ENCODE peak calls at places on chromosomes 2 and 18, in eight cellular contexts. One of them, this sample, is unnamed. For H3K27me3, the result is how much of the 10 kb centered on the place peaks cover.

GRCh38 chr18:43661570-43661969 is 384.3 kb upstream of the SYT4 start:
- DNase-seq in lower lobe of right lung: no peak
- DNase-seq in HCT116: no peak
- DNase-seq in dorsolateral prefrontal cortex: no peak
- DNase-seq in AG04450: peak
- DNase-seq in HepG2: peak
- DNase-seq in stomach: no peak
- DNase-seq in ovary: no peak
- DNase-seq in this sample: no peak

GRCh38 chr2:138949517-138949916 is 169.3 kb upstream of the NXPH2 start:
- DNase-seq in lower lobe of right lung: no peak
- DNase-seq in HCT116: peak
- DNase-seq in dorsolateral prefrontal cortex: no peak
- DNase-seq in AG04450: no peak
- DNase-seq in HepG2: no peak
- DNase-seq in stomach: no peak
- DNase-seq in ovary: no peak
- DNase-seq in this sample: no peak

GRCh38 chr2:205060269-205060668 is 515.0 kb downstream of the PARD3B start:
- DNase-seq in lower lobe of right lung: no peak
- DNase-seq in HCT116: no peak
- DNase-seq in dorsolateral prefrontal cortex: no peak
- DNase-seq in AG04450: peak
- DNase-seq in HepG2: no peak
- DNase-seq in stomach: no peak
- DNase-seq in ovary: no peak
- DNase-seq in this sample: no peak

GRCh38 chr18:50042611-50043010 is 152.3 kb downstream of the MYO5B start:
- DNase-seq in lower lobe of right lung: no peak
- DNase-seq in HCT116: no peak
- DNase-seq in dorsolateral prefrontal cortex: no peak
- DNase-seq in AG04450: no peak
- DNase-seq in HepG2: no peak
- DNase-seq in stomach: no peak
- DNase-seq in ovary: no peak
- DNase-seq in this sample: no peak

GRCh38 chr18:60755134-60755533 is 382.6 kb upstream of the MC4R start:
- DNase-seq in lower lobe of right lung: no peak
- DNase-seq in HCT116: no peak
- DNase-seq in dorsolateral prefrontal cortex: no peak
- DNase-seq in AG04450: no peak
- DNase-seq in HepG2: no peak
- DNase-seq in stomach: no peak
- DNase-seq in ovary: no peak
- DNase-seq in this sample: no peak

GRCh38 chr2:192307530-192307929 is 112.8 kb upstream of the TMEFF2 start:
- DNase-seq in lower lobe of right lung: no peak
- DNase-seq in HCT116: no peak
- DNase-seq in dorsolateral prefrontal cortex: no peak
- DNase-seq in AG04450: no peak
- DNase-seq in HepG2: no peak
- DNase-seq in stomach: no peak
- DNase-seq in ovary: no peak
- DNase-seq in this sample: no peak

GRCh38 chr2:234996467-234997270 is 44.9 kb downstream of the SH3BP4 start:
- DNase-seq in lower lobe of right lung: no peak
- DNase-seq in HCT116: no peak
- DNase-seq in dorsolateral prefrontal cortex: no peak
- DNase-seq in AG04450: peak
- DNase-seq in HepG2: peak
- DNase-seq in stomach: no peak
- DNase-seq in ovary: no peak
- DNase-seq in this sample: no peak

GRCh38 chr2:166157578-166157977 is 29.8 kb upstream of the SCN1A start:
- DNase-seq in lower lobe of right lung: no peak
- DNase-seq in HCT116: no peak
- DNase-seq in dorsolateral prefrontal cortex: no peak
- DNase-seq in AG04450: no peak
- DNase-seq in HepG2: no peak
- DNase-seq in stomach: no peak
- DNase-seq in ovary: no peak
- DNase-seq in this sample: no peak

GRCh38 chr2:40458271-40458794 is 6.4 kb upstream of the SLC8A1 start:
- DNase-seq in lower lobe of right lung: no peak
- DNase-seq in HCT116: no peak
- DNase-seq in dorsolateral prefrontal cortex: no peak
- DNase-seq in AG04450: no peak
- DNase-seq in HepG2: no peak
- DNase-seq in stomach: no peak
- DNase-seq in ovary: no peak
- DNase-seq in this sample: no peak

GRCh38 chr2:240401308-240401707 is 34.2 kb upstream of the GPC1 start:
- DNase-seq in lower lobe of right lung: no peak
- DNase-seq in HCT116: no peak
- DNase-seq in dorsolateral prefrontal cortex: no peak
- DNase-seq in AG04450: no peak
- DNase-seq in HepG2: no peak
- DNase-seq in stomach: peak
- DNase-seq in ovary: peak
- DNase-seq in this sample: no peak

GRCh38 chr2:215664847-215665525 is 229.1 kb upstream of the FN1 start:
- DNase-seq in lower lobe of right lung: no peak
- DNase-seq in HCT116: peak
- DNase-seq in dorsolateral prefrontal cortex: no peak
- DNase-seq in AG04450: peak
- DNase-seq in HepG2: peak
- DNase-seq in stomach: no peak
- DNase-seq in ovary: no peak
- DNase-seq in this sample: no peak

GRCh38 chr2:82998770-82999169 is 1460.3 kb downstream of the SUCLG1 start:
- DNase-seq in lower lobe of right lung: no peak
- DNase-seq in HCT116: no peak
- DNase-seq in dorsolateral prefrontal cortex: no peak
- DNase-seq in AG04450: no peak
- DNase-seq in HepG2: no peak
- DNase-seq in stomach: no peak
- DNase-seq in ovary: no peak
- DNase-seq in this sample: no peak

GRCh38 chr2:156947261-156947660 is 310.2 kb upstream of the GALNT5 start:
- DNase-seq in lower lobe of right lung: no peak
- DNase-seq in HCT116: no peak
- DNase-seq in dorsolateral prefrontal cortex: no peak
- DNase-seq in AG04450: no peak
- DNase-seq in HepG2: no peak
- DNase-seq in stomach: no peak
- DNase-seq in ovary: no peak
- DNase-seq in this sample: no peak

GRCh38 chr2:189192766-189193165 is 13.2 kb upstream of the COL5A2 start:
- DNase-seq in lower lobe of right lung: no peak
- DNase-seq in HCT116: no peak
- DNase-seq in dorsolateral prefrontal cortex: no peak
- DNase-seq in AG04450: no peak
- DNase-seq in HepG2: no peak
- DNase-seq in stomach: no peak
- DNase-seq in ovary: no peak
- DNase-seq in this sample: no peak

GRCh38 chr2:6785511-6785910 is 80.2 kb downstream of the CMPK2 start:
- DNase-seq in lower lobe of right lung: no peak
- DNase-seq in HCT116: no peak
- DNase-seq in dorsolateral prefrontal cortex: no peak
- DNase-seq in AG04450: no peak
- DNase-seq in HepG2: no peak
- DNase-seq in stomach: no peak
- DNase-seq in ovary: no peak
- DNase-seq in this sample: no peak

GRCh38 chr2:6784299-6784698 is 81.4 kb downstream of the CMPK2 start:
- DNase-seq in lower lobe of right lung: no peak
- DNase-seq in HCT116: no peak
- DNase-seq in dorsolateral prefrontal cortex: no peak
- DNase-seq in AG04450: no peak
- DNase-seq in HepG2: no peak
- DNase-seq in stomach: no peak
- DNase-seq in ovary: no peak
- DNase-seq in this sample: no peak

GRCh38 chr2:6787376-6787775 is 78.3 kb downstream of the CMPK2 start:
- DNase-seq in lower lobe of right lung: no peak
- DNase-seq in HCT116: no peak
- DNase-seq in dorsolateral prefrontal cortex: no peak
- DNase-seq in AG04450: no peak
- DNase-seq in HepG2: no peak
- DNase-seq in stomach: no peak
- DNase-seq in ovary: no peak
- DNase-seq in this sample: no peak

GRCh38 chr2:6780765-6781274 is 84.9 kb downstream of the CMPK2 start:
- DNase-seq in lower lobe of right lung: peak
- DNase-seq in HCT116: no peak
- DNase-seq in dorsolateral prefrontal cortex: no peak
- DNase-seq in AG04450: no peak
- DNase-seq in HepG2: no peak
- DNase-seq in stomach: peak
- DNase-seq in ovary: peak
- DNase-seq in this sample: peak

DNA sequence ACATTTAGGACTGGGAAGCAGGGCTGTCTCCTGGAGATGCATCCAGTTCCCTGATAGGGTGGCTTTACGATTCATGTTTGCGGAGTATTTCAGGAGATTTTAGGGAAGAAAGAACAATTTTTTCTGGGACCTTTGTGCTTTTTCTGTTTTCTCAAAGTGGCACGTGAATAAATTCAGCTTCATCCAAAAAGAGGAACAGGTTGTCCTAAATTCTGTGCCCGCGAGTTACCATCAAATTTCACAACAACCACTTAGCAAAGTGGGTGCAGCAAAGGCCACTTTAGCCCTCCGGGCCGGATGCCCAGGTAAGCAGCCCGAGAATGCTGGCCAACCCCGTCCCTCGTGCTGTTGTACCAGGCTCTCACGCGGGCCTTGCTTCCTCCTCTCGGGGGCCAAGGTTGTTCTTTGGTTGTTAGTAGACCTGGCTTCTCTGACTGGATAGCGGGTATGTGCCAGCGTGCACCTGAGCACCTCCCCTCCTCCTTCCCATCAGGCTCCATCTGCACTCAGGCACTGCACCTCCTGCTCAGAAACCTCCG is 83.1 kb downstream of the CMPK2 start:
- DNase-seq in lower lobe of right lung: peak
- DNase-seq in HCT116: no peak
- DNase-seq in dorsolateral prefrontal cortex: no peak
- DNase-seq in AG04450: no peak
- DNase-seq in HepG2: no peak
- DNase-seq in stomach: no peak
- DNase-seq in ovary: no peak
- DNase-seq in this sample: no peak
- H3K4me3 ChIP-seq in lower lobe of right lung: no peak
- H3K4me3 ChIP-seq in HCT116: no peak
- H3K4me3 ChIP-seq in dorsolateral prefrontal cortex: no peak
- H3K4me3 ChIP-seq in AG04450: no peak
- H3K4me3 ChIP-seq in HepG2: no peak
- H3K4me3 ChIP-seq in stomach: no peak
- H3K4me3 ChIP-seq in ovary: no peak
- H3K4me3 ChIP-seq in this sample: no peak

GRCh38 chr2:33212151-33212550 is 264.3 kb upstream of the RASGRP3 start:
- DNase-seq in lower lobe of right lung: no peak
- DNase-seq in HCT116: no peak
- DNase-seq in dorsolateral prefrontal cortex: no peak
- DNase-seq in AG04450: peak
- DNase-seq in HepG2: peak
- DNase-seq in stomach: no peak
- DNase-seq in ovary: no peak
- DNase-seq in this sample: no peak
- H3K27ac ChIP-seq in lower lobe of right lung: no peak
- H3K27ac ChIP-seq in HCT116: no peak
- H3K27ac ChIP-seq in dorsolateral prefrontal cortex: no peak
- H3K27ac ChIP-seq in AG04450: peak
- H3K27ac ChIP-seq in HepG2: no peak
- H3K27ac ChIP-seq in stomach: peak
- H3K27ac ChIP-seq in ovary: no peak
- H3K27ac ChIP-seq in this sample: peak

DNA sequence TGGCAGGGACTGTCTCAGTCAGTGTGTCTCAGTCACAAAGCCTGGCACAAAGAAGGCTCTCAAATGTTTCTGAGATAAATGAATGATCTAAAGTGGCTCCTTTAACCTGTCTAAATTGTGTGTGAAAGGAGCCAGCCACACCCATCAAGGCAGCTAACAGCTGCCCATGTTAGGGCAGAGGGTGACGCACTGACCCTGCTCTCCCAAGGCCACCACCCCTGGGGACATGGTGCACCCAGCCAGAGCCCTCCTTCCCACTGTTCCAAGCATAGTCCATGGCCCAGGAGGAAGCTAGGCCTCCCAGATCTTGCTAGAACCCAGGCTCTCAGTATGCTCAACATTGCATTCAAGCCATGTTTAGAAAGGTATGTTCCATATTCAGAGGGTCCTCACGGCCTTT is 100.3 kb downstream of the KLHL29 start:
- DNase-seq in lower lobe of right lung: no peak
- DNase-seq in HCT116: no peak
- DNase-seq in dorsolateral prefrontal cortex: no peak
- DNase-seq in AG04450: no peak
- DNase-seq in HepG2: no peak
- DNase-seq in stomach: no peak
- DNase-seq in ovary: no peak
- DNase-seq in this sample: no peak
- H3K27me3 ChIP-seq in lower lobe of right lung: under half
- H3K27me3 ChIP-seq in HCT116: under half
- H3K27me3 ChIP-seq in dorsolateral prefrontal cortex: under half
- H3K27me3 ChIP-seq in AG04450: under half
- H3K27me3 ChIP-seq in HepG2: under half
- H3K27me3 ChIP-seq in stomach: under half
- H3K27me3 ChIP-seq in ovary: under half
- H3K27me3 ChIP-seq in this sample: under half

GRCh38 chr18:35582899-35583558 is 1.5 kb downstream of the GALNT1 start:
- DNase-seq in lower lobe of right lung: no peak
- DNase-seq in HCT116: no peak
- DNase-seq in dorsolateral prefrontal cortex: no peak
- DNase-seq in AG04450: no peak
- DNase-seq in HepG2: peak
- DNase-seq in stomach: no peak
- DNase-seq in ovary: no peak
- DNase-seq in this sample: no peak
- H3K4me3 ChIP-seq in lower lobe of right lung: peak
- H3K4me3 ChIP-seq in HCT116: peak
- H3K4me3 ChIP-seq in dorsolateral prefrontal cortex: peak
- H3K4me3 ChIP-seq in AG04450: peak
- H3K4me3 ChIP-seq in HepG2: peak
- H3K4me3 ChIP-seq in stomach: peak
- H3K4me3 ChIP-seq in ovary: no peak
- H3K4me3 ChIP-seq in this sample: no peak

This sample was measured in aorta.